ENCODE peak calls at places on chromosome 9, in four cellular contexts. K is GM12878, J is K562, T is SK-N-SH. O is an unnamed sample.

GRCh38 chr9:35726876-35727438 is 5.0 kb downstream of the TLN1 start:
- DNase-seq in K (no peak), J (no peak), T (no peak), O (peak; percentile 35)

GRCh38 chr9:115411993-115412452 is 294.1 kb upstream of the TNC start:
- DNase-seq in K (no peak), J (no peak), T (no peak), O (no peak)

GRCh38 chr9:4422495-4422894 is 67.8 kb upstream of the SLC1A1 start:
- DNase-seq in K (no peak), J (no peak), T (no peak), O (no peak)

GRCh38 chr9:135490166-135490870 is 10.2 kb upstream of the MRPS2 start:
- DNase-seq in K (no peak), J (no peak), T (no peak), O (no peak)

GRCh38 chr9:37559125-37559524 is 17.1 kb downstream of the FBXO10 start:
- DNase-seq in K (no peak), J (no peak), T (no peak), O (no peak)

GRCh38 chr9:137502008-137502913 is 43.1 kb upstream of the NSMF start:
- DNase-seq in K (no peak), J (peak; percentile 75), T (peak; percentile 89), O (no peak)

GRCh38 chr9:93594041-93594756 is 17.8 kb downstream of the PHF2 start:
- DNase-seq in K (no peak), J (peak; percentile 82), T (no peak), O (no peak)

GRCh38 chr9:28542928-28543327 is 969.6 kb upstream of the C9orf72 start:
- DNase-seq in K (no peak), J (no peak), T (no peak), O (no peak)

GRCh38 chr9:95023217-95024003 is 294.1 kb downstream of the FANCC start:
- DNase-seq in K (no peak), J (no peak), T (no peak), O (peak; percentile 95)

GRCh38 chr9:109579191-109579948 is 81.3 kb upstream of the PTPN3 start:
- DNase-seq in K (no peak), J (no peak), T (no peak), O (no peak)

GRCh38 chr9:38768351-38768761 is 48.4 kb upstream of the FAM240B start:
- DNase-seq in K (no peak), J (no peak), T (no peak), O (no peak)

GRCh38 chr9:113219186-113219936 is 1.7 kb downstream of the FKBP15 start:
- DNase-seq in K (no peak), J (no peak), T (no peak), O (no peak)

GRCh38 chr9:71719585-71719984 is 48.7 kb downstream of the CEMIP2 start:
- DNase-seq in K (no peak), J (no peak), T (no peak), O (no peak)

GRCh38 chr9:68832101-68832500 is 127.1 kb downstream of the PIP5K1B start:
- DNase-seq in K (no peak), J (no peak), T (no peak), O (no peak)

GRCh38 chr9:15873573-15874177 is 320.8 kb downstream of the CCDC171 start:
- DNase-seq in K (no peak), J (peak; percentile 6), T (peak; percentile 35), O (peak; percentile 33)

GRCh38 chr9:16153221-16153620 is 600.4 kb downstream of the CCDC171 start:
- DNase-seq in K (no peak), J (no peak), T (no peak), O (no peak)

GRCh38 chr9:107866912-107867311 is 377.3 kb upstream of the KLF4 start:
- DNase-seq in K (no peak), J (no peak), T (no peak), O (no peak)

GRCh38 chr9:95125652-95126051 is 191.9 kb downstream of the FANCC start:
- DNase-seq in K (no peak), J (no peak), T (no peak), O (no peak)

GRCh38 chr9:127336708-127337352 is 60.1 kb upstream of the SLC2A8 start:
- DNase-seq in K (no peak), J (no peak), T (no peak), O (peak; percentile 16)

GRCh38 chr9:112774006-112774996 is 23.7 kb downstream of the SNX30 start:
- DNase-seq in K (no peak), J (no peak), T (no peak), O (no peak)

GRCh38 chr9:33517373-33517772 is 6.7 kb upstream of the ANKRD18B start:
- DNase-seq in K (no peak), J (peak; percentile 16), T (peak; percentile 52), O (peak; percentile 21)

GRCh38 chr9:14713187-14713799 is 9.2 kb downstream of the CER1 start:
- DNase-seq in K (no peak), J (no peak), T (no peak), O (no peak)

GRCh38 chr9:120869726-120870125 is 7.3 kb downstream of the PHF19 start:
- DNase-seq in K (no peak), J (no peak), T (no peak), O (no peak)

GRCh38 chr9:114214181-114214580 is 58.8 kb downstream of the COL27A1 start:
- DNase-seq in K (no peak), J (no peak), T (no peak), O (no peak)

GRCh38 chr9:5832093-5832542 is 799 bp downstream of the ERMP1 start:
- DNase-seq in K (no peak), J (peak; percentile 11), T (no peak), O (peak; percentile 21)

GRCh38 chr9:3746296-3747275 is 220.8 kb upstream of the RFX3 start:
- DNase-seq in K (no peak), J (no peak), T (no peak), O (no peak)

GRCh38 chr9:89806371-89807100 is 201.7 kb downstream of the GADD45G start:
- DNase-seq in K (no peak), J (no peak), T (no peak), O (no peak)
- TF ChIP-seq FOXM1 in K (no peak), J (no peak), T (no peak), O (no peak)

GRCh38 chr9:70441622-70442021 is 27.2 kb upstream of the KLF9 start:
- DNase-seq in K (no peak), J (no peak), T (no peak), O (peak; percentile 86)

GRCh38 chr9:70439991-70440706 is 25.7 kb upstream of the KLF9 start:
- DNase-seq in K (no peak), J (no peak), T (no peak), O (no peak)

GRCh38 chr9:70442328-70442848 is 27.9 kb upstream of the KLF9 start:
- DNase-seq in K (no peak), J (no peak), T (no peak), O (no peak)

GRCh38 chr9:70435948-70436347 is 21.5 kb upstream of the KLF9 start:
- DNase-seq in K (no peak), J (no peak), T (no peak), O (no peak)

GRCh38 chr9:70438341-70438924 is 24.0 kb upstream of the KLF9 start:
- DNase-seq in K (no peak), J (peak; percentile 13), T (no peak), O (peak; percentile 24)
- TF ChIP-seq POLR2AphosphoS5 in K (no peak), J (no peak), T (no peak), O (no peak)

GRCh38 chr9:97854696-97855485 is 1.9 kb downstream of the FOXE1 start:
- DNase-seq in K (no peak), J (no peak), T (no peak), O (no peak)
- H3K27me3 ChIP-seq in K (peaks cover 28% of the 10 kb centered on the region), J (peaks cover 44% of the 10 kb centered on the region), T (peaks cover 96% of the 10 kb centered on the region), O (peaks cover 62% of the 10 kb centered on the region)

GRCh38 chr9:132288956-132289355 is 65.8 kb downstream of the SETX start:
- DNase-seq in K (no peak), J (no peak), T (no peak), O (no peak)
- TF ChIP-seq FOXM1 in K (no peak), J (no peak), T (no peak), O (no peak)

DNA sequence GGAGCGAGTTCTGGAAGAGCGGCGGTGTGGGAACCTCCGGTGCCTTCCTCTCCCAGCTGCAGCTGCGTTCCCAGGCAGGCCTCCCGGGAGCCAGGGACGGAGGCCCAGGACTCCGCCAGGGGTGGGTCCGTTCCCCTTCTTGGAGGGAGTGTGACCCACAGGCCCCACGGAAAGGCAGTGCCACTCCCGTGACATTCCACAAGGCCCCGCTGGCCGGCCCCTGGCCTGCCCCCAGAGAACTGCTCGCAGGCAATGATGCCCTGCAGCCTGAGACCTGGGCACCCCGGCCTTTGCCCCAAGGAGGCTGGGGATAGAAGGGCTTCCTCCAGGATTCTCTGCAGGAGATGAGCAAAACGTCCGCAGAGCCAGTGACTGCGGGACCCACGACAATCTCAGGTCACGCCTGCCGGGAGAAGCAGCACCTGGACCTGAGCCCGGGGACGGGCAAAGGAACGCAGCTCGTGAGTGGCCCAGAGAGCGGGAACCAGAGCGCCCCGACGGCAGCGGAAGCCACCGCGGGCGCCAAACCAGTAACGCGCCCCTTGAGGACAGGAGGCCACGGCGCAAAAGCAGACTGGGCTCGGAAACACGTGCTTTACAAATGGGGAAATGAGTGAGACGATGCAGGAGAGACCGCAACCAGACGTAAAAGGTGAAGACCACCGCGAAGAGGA is 9.3 kb downstream of the OBP2B start:
- DNase-seq in K (no peak), J (no peak), T (no peak), O (no peak)
- TF ChIP-seq POLR2AphosphoS5 in K (no peak), J (no peak), T (no peak), O (no peak)

GRCh38 chr9:77131411-77131810 is 45.9 kb upstream of the VPS13A start:
- DNase-seq in K (no peak), J (no peak), T (no peak), O (no peak)
- H3K27me3 ChIP-seq in K (no peaks in the 10 kb centered on the region), J (no peaks in the 10 kb centered on the region), T (no peaks in the 10 kb centered on the region), O (no peaks in the 10 kb centered on the region)

GRCh38 chr9:122190597-122191381 is 31.1 kb downstream of the MORN5 start:
- DNase-seq in K (no peak), J (no peak), T (no peak), O (peak; percentile 52)

GRCh38 chr9:122191519-122191918 is 31.8 kb downstream of the MORN5 start:
- DNase-seq in K (no peak), J (no peak), T (no peak), O (no peak)

GRCh38 chr9:122186777-122187176 is 27.1 kb downstream of the MORN5 start:
- DNase-seq in K (no peak), J (no peak), T (no peak), O (no peak)

GRCh38 chr9:122186301-122186700 is 26.6 kb downstream of the MORN5 start:
- DNase-seq in K (no peak), J (peak; percentile 31), T (no peak), O (peak; percentile 78)

DNA sequence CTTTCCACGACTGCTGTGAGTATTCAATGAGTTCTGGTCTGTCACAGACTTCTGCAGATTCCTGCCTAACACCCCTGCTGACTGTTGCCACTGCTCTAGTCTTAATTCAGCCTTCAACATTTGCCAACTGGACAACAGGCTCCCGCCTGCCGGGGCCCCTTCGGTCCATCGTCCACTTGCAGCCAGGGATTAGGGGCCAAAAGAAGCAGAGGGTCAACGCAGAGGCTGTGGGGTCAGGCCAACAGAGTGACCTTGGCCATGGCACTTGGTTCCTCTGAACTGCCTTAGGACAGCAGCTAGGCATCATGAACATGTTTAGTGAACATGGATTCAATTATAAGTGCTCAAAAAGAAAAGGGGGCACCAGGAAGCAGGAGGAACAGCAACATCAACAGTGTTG is 28.7 kb downstream of the MORN5 start:
- DNase-seq in K (no peak), J (no peak), T (no peak), O (no peak)
- TF ChIP-seq FOXM1 in K (no peak), J (no peak), T (no peak), O (no peak)

O was measured in HepG2.